ENCODE peak calls at places on chromosomes 12 and 14, in eight cellular contexts. E, J, S, F, O, D, P and L are unnamed samples.

GRCh38 chr14:52307376-52307775 is 6.7 kb upstream of the PTGER2 start:
- DNase-seq in E (no peak), S (no peak), D (no peak), F (no peak), J (no peak), O (no peak), P (no peak), L (no peak)

GRCh38 chr12:121522962-121523361 is 57.9 kb downstream of the KDM2B start:
- DNase-seq in F (peak; percentile 31), O (no peak), E (no peak), P (no peak), J (no peak), S (no peak), D (no peak), L (peak; percentile 25)

GRCh38 chr14:102545461-102546265 is 36.1 kb upstream of the ANKRD9 start:
- DNase-seq in E (peak; percentile 77), F (no peak), J (no peak), D (no peak), P (no peak), O (no peak), S (no peak), L (peak; percentile 36)

GRCh38 chr14:34965912-34966311 is 16.9 kb upstream of the SRP54 start:
- DNase-seq in E (no peak), F (no peak), J (no peak), D (no peak), S (no peak), P (no peak), O (no peak), L (no peak)

GRCh38 chr12:47370421-47370820 is 290.7 kb upstream of the AMIGO2 start:
- DNase-seq in S (no peak), P (no peak), F (no peak), D (no peak), O (no peak), J (no peak), E (no peak), L (no peak)

GRCh38 chr12:67286257-67286656 is 17.1 kb downstream of the CAND1 start:
- DNase-seq in O (no peak), S (no peak), D (no peak), J (no peak), F (no peak), P (no peak), E (no peak), L (no peak)

GRCh38 chr14:60839057-60839456 is 104.5 kb downstream of the MNAT1 start:
- DNase-seq in S (no peak), O (no peak), F (no peak), E (no peak), P (no peak), D (no peak), J (no peak), L (no peak)

GRCh38 chr14:105858676-105859025 is 332.3 kb downstream of the TMEM121 start:
- DNase-seq in P (no peak), O (no peak), E (no peak), S (no peak), F (no peak), J (no peak), D (no peak), L (no peak)

GRCh38 chr14:105908481-105908911 is 382.1 kb downstream of the TMEM121 start:
- DNase-seq in P (no peak), O (no peak), S (no peak), D (no peak), E (no peak), J (no peak), F (no peak), L (no peak)

GRCh38 chr12:6828671-6829531 is 694 bp downstream of the P3H3 start:
- DNase-seq in E (peak; percentile 57), J (no peak), S (no peak), P (peak; percentile 51), F (no peak), D (peak; percentile 63), O (no peak), L (peak; percentile 58)

GRCh38 chr14:20652996-20653975 is 11.8 kb upstream of the OR6S1 start:
- DNase-seq in F (peak; percentile 11), P (peak; percentile 31), S (peak; percentile 66), D (peak; percentile 64), O (no peak), E (peak; percentile 72), J (no peak), L (peak; percentile 93)

GRCh38 chr12:54054442-54055332 is 1.1 kb downstream of the HOXC4 start:
- DNase-seq in F (no peak), P (no peak), E (no peak), D (no peak), O (no peak), S (no peak), J (no peak), L (no peak)

GRCh38 chr14:104319489-104320241 is 181.3 kb downstream of the KIF26A start:
- DNase-seq in J (no peak), O (no peak), D (no peak), P (no peak), E (no peak), F (no peak), S (no peak), L (no peak)

GRCh38 chr12:71947645-71948105 is 9.0 kb downstream of the TPH2 start:
- DNase-seq in P (no peak), D (no peak), F (peak; percentile 3), O (peak; percentile 95), J (peak; percentile 86), S (no peak), E (peak; percentile 23), L (peak; percentile 15)

GRCh38 chr12:101277443-101277842 is 2.5 kb upstream of the UTP20 start:
- DNase-seq in F (no peak), S (no peak), J (no peak), O (no peak), P (no peak), D (no peak), E (no peak), L (no peak)

GRCh38 chr12:119308743-119309456 is 25.6 kb upstream of the CCDC60 start:
- DNase-seq in P (no peak), D (no peak), O (no peak), J (no peak), S (no peak), F (no peak), E (no peak), L (no peak)

GRCh38 chr12:97308576-97309198 is 153.9 kb upstream of the RMST start:
- DNase-seq in S (no peak), F (peak; percentile 64), P (peak; percentile 55), E (peak; percentile 75), O (no peak), J (peak; percentile 1), D (peak; percentile 66), L (peak; percentile 73)

GRCh38 chr14:61342486-61342885 is 21.1 kb downstream of the PRKCH start:
- DNase-seq in E (no peak), D (no peak), F (no peak), P (peak; percentile 92), S (peak; percentile 79), J (no peak), O (no peak), L (no peak)

GRCh38 chr14:31968912-31969311 is 108.2 kb upstream of the ARHGAP5 start:
- DNase-seq in D (no peak), J (no peak), P (no peak), E (no peak), O (no peak), F (no peak), S (no peak), L (no peak)

GRCh38 chr12:78192979-78193378 is 362.3 kb downstream of the NAV3 start:
- DNase-seq in D (no peak), F (no peak), E (peak; percentile 50), O (no peak), J (no peak), P (no peak), S (no peak), L (peak; percentile 44)

GRCh38 chr12:31951939-31952338 is 7.3 kb upstream of the RESF1 start:
- DNase-seq in D (no peak), F (no peak), P (no peak), O (no peak), E (no peak), J (no peak), S (no peak), L (no peak)

GRCh38 chr12:93022603-93023340 is 93.7 kb upstream of the EEA1 start:
- DNase-seq in E (peak; percentile 42), J (peak; percentile 74), D (no peak), S (no peak), F (no peak), P (no peak), O (no peak), L (no peak)

GRCh38 chr14:63781686-63782085 is 53.8 kb upstream of the SGPP1 start:
- DNase-seq in J (no peak), P (no peak), S (no peak), O (no peak), D (peak; percentile 10), F (no peak), E (no peak), L (no peak)

GRCh38 chr12:89733579-89734201 is 25.1 kb upstream of the ATP2B1 start:
- DNase-seq in F (no peak), J (no peak), D (peak; percentile 23), O (no peak), E (peak; percentile 98), P (peak; percentile 39), S (no peak), L (peak; percentile 84)

GRCh38 chr12:2959194-2959507 is at the start of gene TEAD4:
- DNase-seq in P (no peak), D (peak; percentile 97), E (peak; percentile 56), O (no peak), J (no peak), S (no peak), F (no peak), L (peak; percentile 85)

GRCh38 chr12:121490401-121491257 is 90.2 kb downstream of the KDM2B start:
- DNase-seq in J (no peak), F (no peak), S (no peak), O (no peak), P (peak; percentile 36), D (no peak), E (no peak), L (no peak)

GRCh38 chr12:75923964-75924666 is 107.5 kb downstream of the PHLDA1 start:
- DNase-seq in F (no peak), S (no peak), O (no peak), D (no peak), J (no peak), E (peak; percentile 38), P (no peak), L (peak; percentile 69)

GRCh38 chr12:131860472-131861260 is 32.5 kb downstream of the MMP17 start:
- DNase-seq in P (no peak), O (no peak), S (no peak), D (no peak), J (no peak), F (no peak), E (peak; percentile 90), L (peak; percentile 81)

GRCh38 chr12:78028426-78028825 is 197.7 kb downstream of the NAV3 start:
- DNase-seq in S (no peak), E (no peak), O (no peak), F (no peak), D (no peak), J (no peak), P (no peak), L (peak; percentile 40)

GRCh38 chr14:90373887-90374286 is 22.9 kb upstream of the CALM1 start:
- DNase-seq in S (no peak), F (no peak), D (no peak), E (no peak), O (no peak), P (no peak), J (no peak), L (peak; percentile 46)

GRCh38 chr14:69571879-69572633 is 2.6 kb downstream of the CCDC177 start:
- DNase-seq in E (peak; percentile 14), S (no peak), F (no peak), P (no peak), O (no peak), D (peak; percentile 29), J (no peak), L (peak; percentile 31)

GRCh38 chr12:117850048-117850447 is 118.7 kb downstream of the KSR2 start:
- DNase-seq in S (no peak), E (peak; percentile 40), D (peak; percentile 71), P (no peak), J (no peak), O (no peak), F (no peak), L (peak; percentile 56)

GRCh38 chr12:95997276-95997675 is 1.1 kb upstream of the HAL start:
- DNase-seq in O (no peak), E (no peak), J (no peak), S (no peak), D (no peak), P (no peak), F (no peak), L (no peak)

GRCh38 chr14:33120341-33120740 is 181.7 kb downstream of the NPAS3 start:
- DNase-seq in D (peak; percentile 18), S (no peak), O (no peak), E (peak; percentile 42), F (no peak), J (no peak), P (no peak), L (peak; percentile 94)